ENCODE peak calls at places on chromosome 10, in ten cellular contexts. D is mesothelial cell of epicardium; T is AML-193; N is esophagus muscularis mucosa; R is left lobe of liver; Z is activated naive CD8-positive, alpha-beta T cell treated with anti-CD3 and anti-CD28 coated beads for 36 hours; X is neural crest cell; M is stimulated activated CD4-positive, alpha-beta T cell treated with anti-CD3 and anti-CD28 coated beads, Interleukin-2, amount 100 ng/mL, for 24 hours; K is neural progenitor cell; F is activated CD8-positive, alpha-beta memory T cell treated with anti-CD3 and anti-CD28 coated beads for 4 hours. O is an unnamed sample.
A peak's percentile ranks its signal among the peaks of the same experiment; 100 is the strongest.

GRCh38 chr10:69348824-69349541 is 67.7 kb downstream of the TACR2 start:
- DNase-seq in T (peak; percentile 82), Z (no peak), F (no peak), D (no peak), X (no peak), N (peak; percentile 95), R (no peak), M (no peak), K (no peak), O (no peak)

GRCh38 chr10:51700228-51700835 is 937 bp upstream of the CSTF2T start:
- DNase-seq in Z (no peak), X (no peak), M (peak; percentile 6), K (peak; percentile 19), T (no peak), N (no peak), R (no peak), D (peak; percentile 49), F (no peak), O (peak; percentile 55)

GRCh38 chr10:85978566-85979358 is 387.8 kb downstream of the GRID1 start:
- DNase-seq in M (no peak), K (no peak), X (no peak), R (no peak), Z (no peak), T (no peak), D (no peak), F (no peak), N (peak; percentile 83), O (no peak)

GRCh38 chr10:29784175-29784773 is 149.5 kb upstream of the SVIL start:
- DNase-seq in X (no peak), M (no peak), K (no peak), T (no peak), D (no peak), Z (no peak), F (no peak), N (peak; percentile 93), R (no peak), O (peak; percentile 86)

GRCh38 chr10:116723428-116724281 is 18.7 kb downstream of the HSPA12A start:
- DNase-seq in X (no peak), N (no peak), D (no peak), T (no peak), K (no peak), M (peak; percentile 5), R (no peak), Z (peak; percentile 41), F (no peak), O (no peak)

GRCh38 chr10:125152646-125153368 is 7.6 kb downstream of the CTBP2 start:
- DNase-seq in T (no peak), M (no peak), K (peak; percentile 32), D (no peak), N (no peak), F (no peak), Z (no peak), R (no peak), X (no peak), O (no peak)

GRCh38 chr10:3452683-3453388 is 280.3 kb upstream of the PITRM1 start:
- DNase-seq in T (no peak), N (no peak), K (no peak), X (no peak), F (no peak), R (no peak), M (no peak), Z (no peak), D (no peak), O (no peak)

GRCh38 chr10:121553861-121554264 is 44.4 kb downstream of the FGFR2 start:
- DNase-seq in T (no peak), F (no peak), R (no peak), M (no peak), D (peak; percentile 70), N (no peak), Z (no peak), X (no peak), K (no peak), O (no peak)

GRCh38 chr10:133242611-133243356 is 5.1 kb downstream of the VENTX start:
- DNase-seq in F (no peak), K (no peak), X (no peak), T (no peak), N (no peak), D (no peak), R (no peak), M (no peak), Z (no peak), O (no peak)

GRCh38 chr10:29714096-29714874 is 79.5 kb upstream of the SVIL start:
- DNase-seq in T (no peak), D (no peak), X (no peak), R (no peak), F (no peak), M (no peak), Z (no peak), K (no peak), N (no peak), O (no peak)

GRCh38 chr10:35774109-35774508 is 132.0 kb upstream of the FZD8 start:
- DNase-seq in N (no peak), Z (no peak), M (no peak), K (no peak), R (no peak), X (no peak), F (no peak), T (no peak), D (no peak), O (no peak)

GRCh38 chr10:44023517-44023916 is 361.4 kb downstream of the CXCL12 start:
- DNase-seq in M (no peak), K (no peak), D (no peak), Z (no peak), N (peak; percentile 24), R (no peak), X (no peak), T (no peak), F (no peak), O (peak; percentile 10)

GRCh38 chr10:61616611-61617010 is 46.1 kb upstream of the CABCOCO1 start:
- DNase-seq in X (no peak), Z (no peak), D (no peak), N (no peak), F (no peak), M (no peak), T (no peak), R (no peak), K (no peak), O (no peak)

GRCh38 chr10:80397014-80397413 is 11.3 kb upstream of the PRXL2A start:
- DNase-seq in Z (no peak), R (no peak), T (no peak), M (no peak), K (no peak), X (no peak), D (no peak), F (no peak), N (no peak), O (peak; percentile 57)

GRCh38 chr10:47336387-47337134 is 11.6 kb upstream of the RBP3 start:
- DNase-seq in K (no peak), N (no peak), M (no peak), D (no peak), R (no peak), Z (no peak), F (no peak), T (no peak), X (no peak), O (no peak)

GRCh38 chr10:130018253-130018652 is 54.2 kb upstream of the EBF3 start:
- DNase-seq in R (no peak), Z (peak; percentile 11), N (peak; percentile 78), X (no peak), F (no peak), K (no peak), T (peak; percentile 17), M (peak; percentile 9), D (peak; percentile 35), O (no peak)

GRCh38 chr10:43045246-43045621 is 31.6 kb upstream of the RET start:
- DNase-seq in T (no peak), F (no peak), Z (no peak), D (peak; percentile 35), K (no peak), M (no peak), R (peak; percentile 35), N (no peak), X (no peak), O (no peak)

GRCh38 chr10:28734940-28735759 is 57.8 kb downstream of the BAMBI start:
- DNase-seq in K (no peak), M (no peak), D (no peak), F (no peak), N (no peak), X (no peak), Z (no peak), R (no peak), T (no peak), O (peak; percentile 62)

GRCh38 chr10:14556285-14556956 is 218.3 kb downstream of the FAM107B start:
- DNase-seq in R (no peak), Z (no peak), F (no peak), X (no peak), M (no peak), D (no peak), K (peak; percentile 65), N (no peak), T (no peak), O (no peak)

GRCh38 chr10:129912161-129912917 is 51.7 kb downstream of the EBF3 start:
- DNase-seq in N (no peak), T (no peak), Z (no peak), X (no peak), K (no peak), R (no peak), M (no peak), F (no peak), D (no peak), O (peak; percentile 10)

GRCh38 chr10:12729885-12730284 is 271.6 kb downstream of the CCDC3 start:
- DNase-seq in X (peak; percentile 22), Z (no peak), D (no peak), R (no peak), M (no peak), N (no peak), T (no peak), K (peak; percentile 65), F (no peak), O (peak; percentile 23)

GRCh38 chr10:68516766-68517165 is 10.6 kb downstream of the SLC25A16 start:
- DNase-seq in F (no peak), N (no peak), M (no peak), R (no peak), T (no peak), D (no peak), K (no peak), Z (no peak), X (no peak), O (no peak)

GRCh38 chr10:103333934-103334520 is 16.9 kb downstream of the PCGF6 start:
- DNase-seq in X (no peak), T (peak; percentile 13), K (peak; percentile 15), D (no peak), Z (no peak), F (no peak), R (no peak), N (no peak), M (no peak), O (peak; percentile 29)

GRCh38 chr10:90504172-90504571 is 353.7 kb downstream of the HTR7 start:
- DNase-seq in F (no peak), Z (no peak), T (no peak), D (no peak), X (no peak), N (no peak), K (no peak), M (no peak), R (no peak), O (no peak)

GRCh38 chr10:101840741-101841453 is 2.7 kb downstream of the KCNIP2 start:
- DNase-seq in F (no peak), M (peak; percentile 82), N (no peak), D (peak; percentile 90), R (peak; percentile 80), K (peak; percentile 97), T (peak; percentile 77), Z (peak; percentile 84), X (peak; percentile 90), O (peak; percentile 96)

GRCh38 chr10:18005781-18006456 is 54.2 kb downstream of the SLC39A12 start:
- DNase-seq in X (no peak), D (no peak), K (no peak), F (no peak), R (no peak), Z (no peak), T (no peak), M (no peak), N (no peak), O (peak; percentile 39)

GRCh38 chr10:46247808-46248569 is 38.8 kb upstream of the ANTXRL start:
- DNase-seq in N (peak; percentile 64), M (no peak), T (no peak), Z (no peak), X (no peak), D (peak; percentile 32), F (no peak), R (peak; percentile 41), K (no peak), O (no peak)

GRCh38 chr10:131050162-131050766 is 261.3 kb downstream of the TCERG1L start:
- DNase-seq in R (no peak), F (no peak), T (no peak), K (no peak), M (no peak), Z (no peak), N (no peak), X (no peak), D (no peak), O (no peak)

O was measured in SJCRH30.